ENCODE peak calls at places on chromosomes 13 and 19, in four cellular contexts. Q is foreskin fibroblast, N is H9, G is GM13977. D is an unnamed sample.

GRCh38 chr19:47305309-47305751 is 4.3 kb upstream of the C5AR1 start:
- DNase-seq in Q (peak; percentile 93), N (peak; percentile 78), G (peak; percentile 45), D (peak; percentile 85)

GRCh38 chr19:57903298-57904174 is 12.9 kb downstream of the ZNF417 start:
- DNase-seq in Q (peak; percentile 13), N (no peak), G (no peak), D (no peak)

GRCh38 chr19:42285988-42286348 is 16.0 kb upstream of the PRR19 start:
- DNase-seq in Q (no peak), N (no peak), G (no peak), D (no peak)

GRCh38 chr19:13286195-13286985 is 136.2 kb downstream of the IER2 start:
- DNase-seq in Q (no peak), N (no peak), G (no peak), D (no peak)

GRCh38 chr19:57978586-57979289 is 4.4 kb upstream of the C19orf18 start:
- DNase-seq in Q (no peak), N (no peak), G (no peak), D (no peak)

GRCh38 chr13:113458218-113459065 is 5.2 kb upstream of the ADPRHL1 start:
- DNase-seq in Q (no peak), N (peak; percentile 53), G (no peak), D (peak; percentile 46)

GRCh38 chr13:45860240-45860639 is 8.7 kb upstream of the SIAH3 start:
- DNase-seq in Q (no peak), N (no peak), G (no peak), D (no peak)

GRCh38 chr19:49590971-49591730 is at the start of gene PRR12:
- DNase-seq in Q (no peak), N (peak; percentile 81), G (peak; percentile 91), D (peak; percentile 67)

GRCh38 chr19:18589380-18590272 is 1.0 kb downstream of the REX1BD start:
- DNase-seq in Q (peak; percentile 57), N (peak; percentile 93), G (peak; percentile 82), D (peak; percentile 75)

DNA sequence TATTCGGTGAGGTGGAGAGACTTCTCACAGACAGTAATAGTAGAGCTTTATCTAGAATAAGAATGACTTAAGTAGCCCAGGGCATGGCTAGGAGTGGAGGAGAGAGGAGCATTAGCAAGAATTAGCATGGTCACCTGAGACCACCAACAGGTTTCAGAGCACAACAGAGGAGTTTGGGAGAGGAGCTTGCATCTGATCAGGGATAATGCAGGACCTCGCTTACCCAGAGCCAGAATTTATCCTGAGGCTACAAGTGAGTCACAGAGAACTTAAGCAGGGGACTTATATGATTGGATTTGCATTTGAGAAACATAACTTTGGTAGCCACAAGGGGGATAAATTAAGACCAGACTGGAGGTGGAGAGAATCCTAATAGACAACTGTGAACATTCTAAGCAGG is 102.1 kb upstream of the FNDC3A start:
- DNase-seq in Q (peak; percentile 65), N (peak; percentile 85), G (no peak), D (no peak)
- TF ChIP-seq CTCF in Q (no peak), N (peak; percentile 17), G (no peak), D (no peak)

GRCh38 chr13:108176685-108177274 is 38.6 kb downstream of the LIG4 start:
- DNase-seq in Q (no peak), N (no peak), G (peak; percentile 47), D (peak; percentile 38)
- TF ChIP-seq CTCF in Q (peak; percentile 19), N (peak; percentile 77), G (peak; percentile 71), D (no peak)

GRCh38 chr13:21483748-21484147 is 24.6 kb upstream of the ZDHHC20 start:
- DNase-seq in Q (no peak), N (no peak), G (no peak), D (no peak)

GRCh38 chr13:21481359-21481758 is 22.3 kb upstream of the ZDHHC20 start:
- DNase-seq in Q (no peak), N (no peak), G (no peak), D (no peak)

GRCh38 chr13:21476893-21477472 is 17.9 kb upstream of the ZDHHC20 start:
- DNase-seq in Q (peak; percentile 60), N (peak; percentile 94), G (peak; percentile 78), D (peak; percentile 84)

GRCh38 chr13:21475115-21475514 is 16.0 kb upstream of the ZDHHC20 start:
- DNase-seq in Q (no peak), N (no peak), G (no peak), D (no peak)

DNA sequence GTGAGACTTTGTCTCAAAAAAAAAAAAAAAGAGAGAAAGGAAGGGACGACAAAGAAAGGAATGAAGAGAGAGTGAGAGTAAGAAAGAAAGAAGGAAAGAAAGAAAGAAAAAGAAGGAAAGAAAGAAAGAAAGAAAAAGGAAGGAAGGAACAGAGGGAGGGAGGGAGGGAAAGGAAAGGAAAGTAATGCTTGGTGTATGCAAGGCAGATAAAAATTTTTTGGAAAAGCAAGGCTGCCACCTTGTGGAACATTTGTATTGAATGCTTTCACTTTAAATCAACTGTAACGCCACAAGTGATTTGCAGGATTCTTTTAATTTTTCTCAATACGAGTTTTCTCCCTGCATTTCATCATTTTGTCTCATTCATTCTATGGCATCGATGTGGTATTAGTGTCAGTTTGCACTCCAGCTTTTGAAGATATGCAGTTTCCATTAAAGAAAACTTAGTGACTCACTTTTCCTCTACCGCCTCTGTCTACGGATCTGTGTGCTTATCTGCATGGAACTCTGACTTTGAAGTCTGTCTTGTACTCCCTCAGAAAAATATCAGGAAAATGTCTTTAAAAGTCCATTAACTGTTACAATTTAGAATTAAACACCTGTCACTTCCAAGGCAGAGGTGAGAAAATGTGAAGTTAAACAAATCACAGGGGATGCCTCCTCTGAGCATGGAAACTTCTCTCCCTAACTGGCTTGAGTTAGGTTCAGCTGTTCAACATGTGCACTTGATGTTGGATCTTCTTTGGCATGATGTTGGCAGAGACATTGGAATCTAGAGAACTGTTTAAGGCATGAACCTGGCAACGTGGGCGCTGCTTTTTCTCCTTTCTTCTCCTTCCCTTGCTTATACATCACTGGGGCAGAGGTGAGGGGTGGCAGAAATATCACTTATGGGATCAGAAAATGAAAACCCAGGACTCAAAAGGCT is 20.0 kb upstream of the ZDHHC20 start:
- DNase-seq in Q (peak; percentile 60), N (no peak), G (peak; percentile 66), D (peak; percentile 36)
- TF ChIP-seq CTCF in Q (peak; percentile 25), N (peak; percentile 80), G (peak; percentile 57), D (peak; percentile 65)

GRCh38 chr19:33189453-33189852 is 4.7 kb upstream of the LRP3 start:
- DNase-seq in Q (no peak), N (no peak), G (no peak), D (no peak)

GRCh38 chr19:33186431-33186830 is 7.7 kb upstream of the LRP3 start:
- DNase-seq in Q (no peak), N (no peak), G (no peak), D (no peak)

GRCh38 chr19:33191501-33191900 is 2.6 kb upstream of the LRP3 start:
- DNase-seq in Q (no peak), N (no peak), G (no peak), D (no peak)

GRCh38 chr19:33192010-33192409 is 2.1 kb upstream of the LRP3 start:
- DNase-seq in Q (no peak), N (no peak), G (no peak), D (peak; percentile 25)

DNA sequence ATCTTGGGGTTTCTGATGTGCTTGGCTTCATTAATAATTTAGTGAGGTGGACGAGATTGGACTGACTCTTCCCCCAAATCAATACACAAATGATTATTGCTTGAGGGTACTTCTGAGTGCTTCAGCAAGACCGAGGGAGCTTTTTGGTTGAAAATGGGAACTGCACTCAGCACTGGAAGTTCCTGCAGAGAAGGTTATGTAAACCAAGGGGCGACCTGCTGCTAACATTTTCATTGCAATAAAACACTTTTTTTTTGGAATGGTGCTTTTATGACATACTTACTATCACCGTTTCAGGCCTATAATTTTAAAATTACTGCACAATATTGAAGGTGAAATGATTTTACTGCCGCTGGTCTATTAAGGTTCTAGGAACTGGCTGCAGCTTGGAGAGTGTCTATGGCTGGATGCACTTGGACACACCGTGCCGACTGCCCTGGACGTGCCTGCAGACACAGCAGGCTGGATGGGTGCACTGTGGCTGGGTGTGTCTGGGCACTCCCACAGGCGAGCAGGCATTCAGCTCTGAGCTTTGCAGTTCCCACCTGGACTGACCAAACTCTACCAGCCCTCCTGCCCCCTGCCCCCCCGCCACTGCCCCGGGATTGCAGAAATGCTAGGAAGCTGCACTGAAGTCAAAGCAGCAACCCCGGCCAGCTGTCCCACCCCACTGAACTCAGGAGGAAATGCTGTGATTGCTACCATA is 7.1 kb upstream of the LRP3 start:
- DNase-seq in Q (no peak), N (no peak), G (no peak), D (peak; percentile 26)
- TF ChIP-seq CTCF in Q (no peak), N (no peak), G (no peak), D (no peak)

DNA sequence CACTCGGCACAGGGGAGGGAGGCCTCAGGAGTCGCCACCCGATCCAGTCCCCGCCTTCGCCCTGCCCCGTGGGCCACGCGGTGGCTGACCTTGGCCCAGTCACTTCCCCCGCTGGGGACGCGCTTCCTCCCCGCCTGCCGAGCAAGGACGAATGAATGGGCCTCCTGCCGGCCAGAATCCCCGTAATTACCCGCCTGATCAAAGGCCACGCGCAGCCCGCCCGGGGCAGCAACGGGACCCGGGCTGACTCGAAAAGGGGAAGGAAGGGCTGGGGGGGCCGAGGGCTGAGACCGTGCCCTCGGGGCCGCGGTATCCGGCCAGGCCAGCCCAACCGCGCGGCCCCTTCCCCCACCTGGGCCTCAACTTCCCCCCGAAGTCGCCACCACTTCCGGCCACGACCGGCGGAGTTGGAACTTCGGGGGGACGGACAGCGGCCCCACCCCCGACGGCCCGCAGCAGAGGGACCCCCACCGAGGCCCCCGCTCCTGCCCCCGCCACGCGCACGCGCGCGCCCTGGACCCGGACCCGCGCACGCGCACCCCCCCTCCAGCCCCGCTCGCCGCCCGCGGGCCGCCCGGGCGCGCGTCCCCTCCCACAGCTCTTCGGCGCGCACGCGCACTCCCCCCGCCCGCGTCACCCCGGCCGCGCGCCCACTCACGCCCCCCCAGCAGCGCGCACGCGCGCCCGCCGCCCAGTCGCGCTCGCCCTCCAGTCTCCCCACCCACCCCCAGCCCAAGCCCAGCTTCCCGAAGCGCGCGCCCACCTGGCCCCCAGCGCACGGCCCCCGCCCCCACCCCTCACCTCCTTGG is 520 bp downstream of the ZNF787 start:
- DNase-seq in Q (peak; percentile 87), N (peak; percentile 51), G (peak; percentile 95), D (peak; percentile 77)
- TF ChIP-seq CTCF in Q (peak; percentile 6), N (peak; percentile 24), G (no peak), D (no peak)

D was measured in nephron progenitor cell.